ENCODE peak calls at places on chromosomes 5 and 9, in nine cellular contexts. C, I, V, X, G, J, W, K and U are unnamed samples.

GRCh38 chr9:92725266-92725545 is 39.4 kb downstream of the BICD2 start:
- DNase-seq in C (no peak), I (no peak), V (no peak), X (no peak), G (no peak), J (no peak), W (no peak), K (no peak), U (no peak)

GRCh38 chr5:107218457-107219193 is 452.1 kb downstream of the EFNA5 start:
- DNase-seq in C (no peak), I (peak; percentile 75), V (no peak), X (no peak), G (no peak), J (peak; percentile 71), W (no peak), K (no peak), U (no peak)

GRCh38 chr9:82645591-82645990 is 417.4 kb downstream of the RASEF start:
- DNase-seq in C (no peak), I (no peak), V (no peak), X (no peak), G (no peak), J (no peak), W (no peak), K (no peak), U (no peak)

GRCh38 chr5:74035521-74035937 is 409.5 kb downstream of the ARHGEF28 start:
- DNase-seq in C (no peak), I (peak; percentile 84), V (peak; percentile 80), X (peak; percentile 50), G (no peak), J (peak; percentile 80), W (no peak), K (peak; percentile 38), U (peak; percentile 83)

GRCh38 chr5:27706832-27707231 is 668.4 kb upstream of the CDH9 start:
- DNase-seq in C (no peak), I (no peak), V (no peak), X (no peak), G (no peak), J (peak; percentile 2), W (no peak), K (no peak), U (no peak)

GRCh38 chr5:61018102-61018501 is 73.1 kb downstream of the NDUFAF2 start:
- DNase-seq in C (no peak), I (no peak), V (no peak), X (no peak), G (no peak), J (no peak), W (no peak), K (no peak), U (no peak)

GRCh38 chr9:76349865-76350264 is 44.4 kb downstream of the RFK start:
- DNase-seq in C (no peak), I (no peak), V (no peak), X (no peak), G (no peak), J (no peak), W (no peak), K (no peak), U (no peak)

GRCh38 chr9:108835831-108836230 is 20.0 kb downstream of the ACTL7B start:
- DNase-seq in C (no peak), I (peak; percentile 15), V (no peak), X (no peak), G (no peak), J (no peak), W (no peak), K (no peak), U (no peak)

GRCh38 chr5:178590924-178591423 is 781 bp upstream of the COL23A1 start:
- DNase-seq in C (no peak), I (no peak), V (no peak), X (no peak), G (no peak), J (peak; percentile 33), W (no peak), K (no peak), U (no peak)

GRCh38 chr5:178587793-178588611 is 2.2 kb downstream of the COL23A1 start:
- DNase-seq in C (no peak), I (no peak), V (no peak), X (no peak), G (no peak), J (no peak), W (no peak), K (no peak), U (no peak)

GRCh38 chr5:178588769-178589168 is 1.4 kb downstream of the COL23A1 start:
- DNase-seq in C (no peak), I (no peak), V (no peak), X (no peak), G (no peak), J (no peak), W (no peak), K (no peak), U (no peak)

GRCh38 chr5:178590141-178590923 is at the start of gene COL23A1:
- DNase-seq in C (peak; percentile 48), I (peak; percentile 47), V (no peak), X (peak; percentile 78), G (peak; percentile 77), J (peak; percentile 37), W (peak; percentile 86), K (peak; percentile 56), U (peak; percentile 3)

GRCh38 chr5:178589180-178590140 is 733 bp downstream of the COL23A1 start:
- DNase-seq in C (no peak), I (peak; percentile 20), V (no peak), X (peak; percentile 35), G (no peak), J (no peak), W (no peak), K (peak; percentile 35), U (no peak)
- H3K4me3 ChIP-seq in C (no peak overlapping the region), I (no peak overlapping the region), V (no peak overlapping the region), X (peak overlapping the region; percentile 63), G (peak overlapping the region; percentile 45), J (peak overlapping the region; percentile 52), W (peak overlapping the region; percentile 43), K (no peak overlapping the region), U (no peak overlapping the region)

GRCh38 chr9:109969559-109970237 is 189.7 kb downstream of the PALM2AKAP2 start:
- DNase-seq in C (no peak), I (no peak), V (no peak), X (no peak), G (no peak), J (no peak), W (no peak), K (no peak), U (no peak)

GRCh38 chr9:109968702-109969450 is 188.9 kb downstream of the PALM2AKAP2 start:
- DNase-seq in C (no peak), I (peak; percentile 44), V (no peak), X (peak; percentile 37), G (no peak), J (peak; percentile 41), W (no peak), K (peak; percentile 36), U (peak; percentile 58)

GRCh38 chr9:109967651-109968331 is 187.8 kb downstream of the PALM2AKAP2 start:
- DNase-seq in C (no peak), I (no peak), V (no peak), X (no peak), G (no peak), J (no peak), W (no peak), K (no peak), U (peak; percentile 94)

GRCh38 chr9:109968332-109968657 is 188.3 kb downstream of the PALM2AKAP2 start:
- DNase-seq in C (no peak), I (no peak), V (peak; percentile 41), X (no peak), G (no peak), J (no peak), W (no peak), K (no peak), U (peak; percentile 85)

DNA sequence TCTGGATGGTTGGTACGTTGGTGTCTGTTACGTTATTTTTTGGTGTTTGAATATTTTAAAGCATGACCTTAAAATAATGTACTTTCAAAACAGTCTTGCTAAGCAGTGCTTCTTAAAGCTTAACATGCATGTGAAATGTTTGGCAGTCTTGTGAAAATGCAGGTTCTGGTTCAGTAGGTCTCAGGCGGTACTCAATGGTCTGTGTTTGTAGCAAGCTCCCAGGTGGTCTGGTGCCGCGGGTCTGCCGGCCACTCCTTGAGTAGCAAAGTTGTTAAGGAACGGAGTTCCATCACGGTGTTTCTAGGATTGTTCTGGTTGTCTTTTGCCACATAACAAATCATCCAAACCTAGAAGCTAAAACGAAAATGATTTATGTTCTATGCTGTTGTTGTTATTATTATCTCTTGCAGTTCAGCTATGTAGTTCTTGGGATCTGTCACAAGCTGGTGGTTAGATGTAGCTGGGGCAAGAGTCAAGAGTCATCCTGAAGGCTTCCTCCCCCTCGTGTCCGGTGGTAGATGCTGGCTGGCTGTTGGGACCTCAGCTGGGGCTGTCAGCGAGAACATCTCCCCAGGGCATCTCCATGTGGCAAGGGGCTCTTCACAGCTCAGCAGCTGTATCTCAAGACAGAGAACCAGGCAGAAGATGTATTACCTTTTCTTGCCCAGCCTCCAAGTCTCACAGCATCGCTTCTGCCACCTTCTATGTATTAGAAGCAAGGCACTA is 186.8 kb downstream of the PALM2AKAP2 start:
- DNase-seq in C (no peak), I (no peak), V (no peak), X (no peak), G (no peak), J (no peak), W (no peak), K (no peak), U (peak; percentile 83)
- H3K4me3 ChIP-seq in C (no peak overlapping the region), I (no peak overlapping the region), V (no peak overlapping the region), X (no peak overlapping the region), G (no peak overlapping the region), J (no peak overlapping the region), W (no peak overlapping the region), K (no peak overlapping the region), U (peak overlapping the region; percentile 1)

GRCh38 chr9:107638922-107639321 is 149.4 kb upstream of the KLF4 start:
- DNase-seq in C (no peak), I (peak; percentile 80), V (peak; percentile 68), X (peak; percentile 80), G (peak; percentile 91), J (peak; percentile 90), W (peak; percentile 80), K (peak; percentile 78), U (no peak)

GRCh38 chr9:107637421-107638420 is 148.2 kb upstream of the KLF4 start:
- DNase-seq in C (no peak), I (peak; percentile 99), V (peak; percentile 37), X (peak; percentile 95), G (peak; percentile 99), J (peak; percentile 100), W (peak; percentile 95), K (peak; percentile 67), U (peak; percentile 59)

GRCh38 chr9:107636596-107637405 is 147.2 kb upstream of the KLF4 start:
- DNase-seq in C (no peak), I (no peak), V (no peak), X (no peak), G (no peak), J (peak; percentile 65), W (no peak), K (no peak), U (no peak)

GRCh38 chr9:107639426-107639825 is 149.9 kb upstream of the KLF4 start:
- DNase-seq in C (no peak), I (peak; percentile 5), V (peak; percentile 34), X (no peak), G (no peak), J (no peak), W (no peak), K (peak; percentile 45), U (no peak)

DNA sequence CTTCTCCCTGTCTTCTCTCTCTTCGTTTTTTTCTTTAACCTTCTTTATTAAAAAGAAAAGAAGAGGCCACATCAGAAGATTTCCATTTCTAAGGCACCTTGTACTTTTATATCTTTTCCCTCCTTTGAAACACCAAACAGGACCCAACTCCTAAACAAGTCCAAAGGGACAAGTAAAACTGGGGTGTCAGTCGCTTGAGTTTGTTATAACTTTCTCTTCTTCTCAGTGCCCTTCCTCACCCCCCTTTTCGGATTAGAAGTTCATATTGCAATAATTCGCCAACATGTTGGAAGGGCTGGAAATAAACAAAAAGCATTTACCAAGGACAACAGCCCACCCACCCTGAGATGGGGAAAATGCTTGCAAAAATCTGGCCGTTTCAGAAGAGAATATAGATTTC is 148.9 kb upstream of the KLF4 start:
- DNase-seq in C (no peak), I (peak; percentile 40), V (no peak), X (no peak), G (no peak), J (no peak), W (no peak), K (no peak), U (no peak)
- H3K4me3 ChIP-seq in C (no peak overlapping the region), I (peak overlapping the region; percentile 47), V (peak overlapping the region; percentile 55), X (peak overlapping the region; percentile 61), G (peak overlapping the region; percentile 50), J (peak overlapping the region; percentile 64), W (peak overlapping the region; percentile 47), K (peak overlapping the region; percentile 14), U (peak overlapping the region; percentile 45)

DNA sequence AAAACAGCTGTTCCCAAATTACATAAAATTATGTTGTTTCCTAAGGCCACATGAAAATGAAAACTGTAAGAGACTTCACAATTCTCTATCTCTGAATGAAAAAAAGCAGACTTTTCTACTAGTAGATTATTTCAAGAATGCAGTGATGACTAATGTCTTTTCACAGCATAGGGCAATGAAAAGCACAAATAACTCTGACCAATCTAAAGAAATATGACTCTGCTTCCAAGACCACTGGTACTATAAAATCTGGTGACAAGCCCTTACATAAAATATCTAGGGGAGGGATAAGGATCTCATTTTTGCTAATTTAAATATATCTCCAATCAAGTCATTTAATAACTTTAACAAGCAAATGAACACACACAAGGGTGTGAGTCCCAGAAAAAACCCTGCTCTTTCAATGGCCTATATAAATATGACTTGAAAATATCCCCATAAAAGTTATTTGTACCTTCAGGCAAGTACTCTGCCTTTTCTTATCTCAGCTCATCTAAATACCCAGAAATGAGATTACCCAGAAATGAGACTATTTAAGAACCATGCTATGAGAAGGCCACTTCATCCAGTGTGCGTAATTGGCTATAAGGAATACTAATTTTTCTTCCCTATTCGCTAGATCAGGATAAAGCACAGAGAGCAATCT is 105.2 kb downstream of the GNAQ start:
- DNase-seq in C (no peak), I (peak; percentile 84), V (no peak), X (no peak), G (no peak), J (peak; percentile 81), W (no peak), K (no peak), U (no peak)
- H3K4me3 ChIP-seq in C (no peak overlapping the region), I (no peak overlapping the region), V (no peak overlapping the region), X (no peak overlapping the region), G (no peak overlapping the region), J (no peak overlapping the region), W (no peak overlapping the region), K (no peak overlapping the region), U (no peak overlapping the region)